ENCODE peak calls at places on chromosomes 6 and 20, in four cellular contexts. Y is CD8-positive, alpha-beta memory T cell; Q is IMR-90; E is heart right ventricle. O is an unnamed sample. For H3K36me3, H3K27me3 and H3K4me1, the result is how much of the 10 kb centered on the place peaks cover.

GRCh38 chr6:6820688-6821238 is 232.2 kb downstream of the LY86 start:
- DNase-seq in Y (no peak), Q (no peak), E (no peak), O (no peak)

GRCh38 chr6:5713519-5713918 is 293.2 kb downstream of the NRN1 start:
- DNase-seq in Y (no peak), Q (no peak), E (no peak), O (no peak)

GRCh38 chr6:4776493-4776966 is 326 bp downstream of the CDYL start:
- DNase-seq in Y (peak), Q (no peak), E (no peak), O (peak)

GRCh38 chr6:113291751-113292445 is 565.2 kb upstream of the MARCKS start:
- DNase-seq in Y (no peak), Q (peak), E (no peak), O (no peak)

GRCh38 chr6:41647061-41647511 is 8.8 kb downstream of the MDFI start:
- DNase-seq in Y (no peak), Q (no peak), E (no peak), O (no peak)

GRCh38 chr20:3572151-3572550 is 91.0 kb downstream of the GFRA4 start:
- DNase-seq in Y (no peak), Q (peak), E (no peak), O (no peak)

GRCh38 chr6:130557481-130558112 is 191.8 kb downstream of the TMEM200A start:
- DNase-seq in Y (no peak), Q (no peak), E (no peak), O (no peak)

GRCh38 chr6:119484598-119484997 is 135.0 kb upstream of the MAN1A1 start:
- DNase-seq in Y (no peak), Q (peak), E (no peak), O (no peak)

GRCh38 chr6:37495199-37495913 is 4.3 kb downstream of the CCDC167 start:
- DNase-seq in Y (no peak), Q (no peak), E (no peak), O (no peak)

GRCh38 chr20:50724851-50725721 is 6.3 kb upstream of the PARD6B start:
- DNase-seq in Y (no peak), Q (peak), E (peak), O (no peak)

GRCh38 chr6:38725414-38726183 is 10.5 kb downstream of the DNAH8 start:
- DNase-seq in Y (no peak), Q (no peak), E (no peak), O (no peak)

GRCh38 chr20:43691928-43692524 is 25.1 kb downstream of the MYBL2 start:
- DNase-seq in Y (peak), Q (peak), E (no peak), O (peak)

GRCh38 chr6:257031-257725 is 35.1 kb upstream of the DUSP22 start:
- DNase-seq in Y (no peak), Q (peak), E (no peak), O (no peak)

GRCh38 chr6:35582315-35582714 is 69.6 kb upstream of the TULP1 start:
- DNase-seq in Y (no peak), Q (no peak), E (no peak), O (no peak)

GRCh38 chr6:35581633-35582032 is 68.9 kb upstream of the TULP1 start:
- DNase-seq in Y (no peak), Q (peak), E (no peak), O (no peak)

GRCh38 chr6:35573495-35574110 is 60.9 kb upstream of the TULP1 start:
- DNase-seq in Y (no peak), Q (peak), E (no peak), O (no peak)

DNA sequence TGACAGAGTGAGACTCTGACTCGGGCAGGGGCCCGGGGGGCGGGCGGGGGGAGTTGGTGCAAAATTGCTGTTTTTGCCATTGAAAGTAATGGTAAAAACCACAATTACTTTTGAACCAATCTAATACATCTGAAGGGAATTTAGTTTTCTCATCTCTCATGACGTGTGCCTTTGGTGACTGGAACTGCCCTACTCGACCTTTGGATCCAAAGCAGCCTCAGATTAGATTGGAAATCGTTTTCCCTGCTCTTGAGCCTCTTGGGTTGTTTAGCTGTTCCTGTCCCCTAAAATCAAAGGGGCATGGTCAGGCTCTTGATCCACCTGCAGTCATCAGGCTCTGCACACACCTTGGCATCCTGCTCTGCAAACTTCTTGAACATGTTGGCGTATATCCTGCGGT is 64.0 kb upstream of the TULP1 start:
- DNase-seq in Y (no peak), Q (no peak), E (no peak), O (no peak)
- H3K36me3 ChIP-seq in Y (under half), Q (under half), E (half or more), O (under half)

GRCh38 chr6:32073066-32073465 is 34.9 kb downstream of the CYP21A2 start:
- DNase-seq in Y (no peak), Q (no peak), E (peak), O (no peak)

GRCh38 chr6:32070814-32071466 is 32.7 kb downstream of the CYP21A2 start:
- DNase-seq in Y (no peak), Q (no peak), E (peak), O (no peak)

GRCh38 chr6:32073613-32074012 is 35.4 kb downstream of the CYP21A2 start:
- DNase-seq in Y (no peak), Q (no peak), E (no peak), O (no peak)

GRCh38 chr6:32075781-32076494 is 33.2 kb downstream of the TNXB start:
- DNase-seq in Y (no peak), Q (no peak), E (no peak), O (no peak)

GRCh38 chr6:32074996-32075532 is 34.1 kb downstream of the TNXB start:
- DNase-seq in Y (no peak), Q (peak), E (no peak), O (no peak)
- H3K27me3 ChIP-seq in Y (under half), Q (under half), E (under half), O (under half)

GRCh38 chr6:131955876-131956275 is 4.7 kb upstream of the CCN2 start:
- DNase-seq in Y (no peak), Q (no peak), E (no peak), O (no peak)

GRCh38 chr6:131955192-131955591 is 4.0 kb upstream of the CCN2 start:
- DNase-seq in Y (no peak), Q (no peak), E (no peak), O (no peak)

GRCh38 chr6:131952886-131953509 is 1.8 kb upstream of the CCN2 start:
- DNase-seq in Y (no peak), Q (no peak), E (no peak), O (no peak)

GRCh38 chr6:131954775-131955107 is 3.6 kb upstream of the CCN2 start:
- DNase-seq in Y (no peak), Q (peak), E (no peak), O (no peak)

DNA sequence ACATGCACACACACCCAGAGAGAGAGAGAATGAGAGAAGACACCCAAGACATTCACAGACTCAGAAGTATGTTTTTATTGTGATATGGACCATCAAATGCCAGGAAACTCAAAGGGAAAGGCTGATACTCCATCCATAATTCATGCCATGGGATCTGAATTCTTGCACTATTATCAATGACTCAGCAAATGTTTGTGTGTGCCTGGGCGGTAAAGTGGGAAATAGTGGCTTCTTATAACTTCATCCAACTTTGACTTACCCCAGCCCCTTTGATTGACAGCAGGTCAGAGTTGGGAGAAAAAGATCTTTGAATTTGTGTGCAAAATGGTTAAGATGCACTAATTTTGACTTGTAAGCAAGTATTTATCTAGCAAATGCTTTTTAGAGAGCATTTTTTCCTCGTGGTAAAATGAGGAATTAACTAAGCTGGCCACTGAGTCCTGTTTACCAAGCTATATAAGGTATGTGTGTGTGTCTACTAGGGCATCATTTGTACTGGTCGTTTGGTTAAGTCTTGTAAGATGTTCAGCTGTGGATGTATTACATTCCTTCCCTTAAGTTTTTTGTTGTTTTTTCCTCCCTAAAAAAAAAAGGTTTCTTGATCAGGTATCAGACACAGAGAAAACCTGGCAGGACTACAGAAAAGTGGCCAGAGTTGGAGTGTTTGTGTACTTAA is 3.1 kb upstream of the CCN2 start:
- DNase-seq in Y (no peak), Q (peak), E (no peak), O (no peak)
- H3K4me1 ChIP-seq in Y (under half), Q (under half), E (under half), O (under half)

GRCh38 chr6:7904654-7905319 is 5.8 kb downstream of the TXNDC5 start:
- DNase-seq in Y (no peak), Q (no peak), E (no peak), O (no peak)
- H3K36me3 ChIP-seq in Y (under half), Q (under half), E (half or more), O (half or more)

DNA sequence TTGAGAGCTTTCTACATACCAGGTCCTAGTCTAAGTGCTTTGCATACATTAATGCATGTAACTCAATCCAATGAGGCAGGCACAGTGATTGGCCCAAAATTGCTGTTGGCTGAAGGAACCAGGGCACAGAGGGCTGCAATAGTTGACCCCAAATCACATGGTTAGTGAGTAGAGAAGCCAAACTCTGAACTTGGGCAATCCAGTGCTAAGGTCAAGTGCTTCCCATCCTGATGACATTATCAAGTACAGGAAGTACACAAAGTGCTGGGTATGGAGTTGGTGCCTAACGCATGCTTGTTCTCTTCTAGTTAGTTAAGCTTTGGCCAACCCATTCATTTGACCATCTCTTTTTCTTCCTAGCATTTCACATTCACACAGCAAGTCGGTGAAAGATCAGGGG is 7.2 kb downstream of the KCNB1 start:
- DNase-seq in Y (no peak), Q (no peak), E (no peak), O (no peak)
- H3K27me3 ChIP-seq in Y (under half), Q (half or more), E (under half), O (under half)

DNA sequence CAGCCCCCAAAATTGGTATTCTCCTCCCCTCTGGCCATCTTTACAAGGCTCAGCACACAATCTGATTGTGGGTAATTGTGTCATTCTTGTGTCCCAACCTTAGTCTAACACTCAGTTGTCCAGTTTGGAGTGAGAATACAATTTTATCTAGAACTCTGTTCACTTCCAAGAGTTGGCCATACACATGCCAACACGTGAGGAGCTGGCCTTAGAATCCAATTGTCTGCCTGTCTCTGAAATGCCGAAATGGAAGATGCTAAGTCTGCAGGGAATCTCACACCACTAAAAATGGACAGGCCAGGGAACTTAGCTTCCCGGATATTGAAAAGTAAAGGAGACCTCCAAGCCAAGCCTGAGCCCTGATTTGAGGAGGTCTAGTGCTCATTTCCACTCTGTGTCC is 12.3 kb downstream of the FOXA2 start:
- DNase-seq in Y (no peak), Q (no peak), E (no peak), O (no peak)
- H3K4me1 ChIP-seq in Y (under half), Q (under half), E (under half), O (under half)

GRCh38 chr6:131655387-131655786 is 18.3 kb downstream of the ENPP3 start:
- DNase-seq in Y (no peak), Q (no peak), E (no peak), O (no peak)

GRCh38 chr6:131656667-131657066 is 19.6 kb downstream of the ENPP3 start:
- DNase-seq in Y (no peak), Q (no peak), E (no peak), O (no peak)

GRCh38 chr6:131655951-131656350 is 18.8 kb downstream of the ENPP3 start:
- DNase-seq in Y (no peak), Q (no peak), E (no peak), O (no peak)

GRCh38 chr6:131658287-131658686 is 21.2 kb downstream of the ENPP3 start:
- DNase-seq in Y (no peak), Q (no peak), E (no peak), O (no peak)

DNA sequence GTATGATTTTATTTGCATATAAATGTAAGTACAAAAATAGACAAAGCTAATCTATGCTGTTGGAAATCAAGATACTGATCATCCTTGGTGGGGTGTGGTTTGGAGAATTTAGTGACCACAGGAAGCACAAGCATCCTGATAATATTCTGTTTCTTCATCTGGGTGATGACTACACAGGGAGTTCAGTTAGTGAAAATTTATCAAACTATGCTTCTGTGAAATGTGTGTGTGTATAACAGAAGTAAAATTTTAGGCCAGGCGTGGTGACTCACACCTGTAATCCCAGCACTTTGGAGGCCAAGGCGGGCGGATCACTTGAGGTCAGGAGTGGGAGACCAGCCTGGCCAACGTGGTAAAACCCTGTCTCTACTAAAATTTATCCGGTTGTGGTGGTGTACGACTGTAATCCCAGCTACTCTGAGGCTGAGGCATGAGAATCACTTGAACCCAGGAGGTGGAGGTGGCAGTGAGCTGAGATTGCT is 20.6 kb downstream of the ENPP3 start:
- DNase-seq in Y (no peak), Q (peak), E (no peak), O (no peak)
- H3K36me3 ChIP-seq in Y (under half), Q (under half), E (under half), O (under half)

GRCh38 chr20:57613481-57613921 is 6.7 kb downstream of the ZBP1 start:
- DNase-seq in Y (no peak), Q (no peak), E (no peak), O (no peak)
- H3K27me3 ChIP-seq in Y (under half), Q (under half), E (under half), O (under half)

GRCh38 chr6:159252955-159253508 is 83.8 kb downstream of the FNDC1 start:
- DNase-seq in Y (no peak), Q (peak), E (no peak), O (peak)

GRCh38 chr6:159249150-159249549 is 80.0 kb downstream of the FNDC1 start:
- DNase-seq in Y (no peak), Q (no peak), E (no peak), O (no peak)

GRCh38 chr6:159250633-159251032 is 81.4 kb downstream of the FNDC1 start:
- DNase-seq in Y (no peak), Q (no peak), E (no peak), O (no peak)

GRCh38 chr6:159254186-159254585 is 85.0 kb downstream of the FNDC1 start:
- DNase-seq in Y (no peak), Q (no peak), E (no peak), O (no peak)

GRCh38 chr6:159249752-159250151 is 80.6 kb downstream of the FNDC1 start:
- DNase-seq in Y (no peak), Q (no peak), E (no peak), O (no peak)
- H3K4me1 ChIP-seq in Y (under half), Q (under half), E (under half), O (under half)